ENCODE peak calls at places on chromosomes 1 and 21, in nine cellular contexts. V is epithelial cell of esophagus, M is ovary, O is right atrium auricular region, Q is psoas muscle, D is HCT116, H is tibial nerve, N is progenitor cell of endocrine pancreas, K is cardiac fibroblast. P is an unnamed sample.

GRCh38 chr1:231931846-231932454 is 305.4 kb downstream of the DISC1 start:
- DNase-seq in V (no peak), M (no peak), O (no peak), Q (no peak), D (peak; percentile 21), H (no peak), N (no peak), K (peak; percentile 36), P (no peak)

GRCh38 chr1:154624756-154625643 is 17.0 kb upstream of the ADAR start:
- DNase-seq in V (no peak), M (no peak), O (no peak), Q (no peak), D (no peak), H (no peak), N (no peak), K (peak; percentile 65), P (no peak)

GRCh38 chr1:2396059-2396458 is 4.4 kb downstream of the RER1 start:
- DNase-seq in V (no peak), M (no peak), O (no peak), Q (no peak), D (no peak), H (no peak), N (no peak), K (no peak), P (no peak)

GRCh38 chr1:231860221-231861088 is 233.9 kb downstream of the DISC1 start:
- DNase-seq in V (no peak), M (no peak), O (no peak), Q (no peak), D (no peak), H (no peak), N (no peak), K (no peak), P (no peak)

GRCh38 chr1:22327411-22327810 is 124.2 kb upstream of the ZBTB40 start:
- DNase-seq in V (no peak), M (no peak), O (no peak), Q (no peak), D (no peak), H (no peak), N (no peak), K (no peak), P (no peak)

GRCh38 chr1:176211395-176212165 is 4.5 kb upstream of the COP1 start:
- DNase-seq in V (peak; percentile 54), M (no peak), O (no peak), Q (no peak), D (no peak), H (no peak), N (no peak), K (no peak), P (no peak)

GRCh38 chr21:42130447-42130846 is 59.3 kb downstream of the UMODL1 start:
- DNase-seq in V (no peak), M (no peak), O (no peak), Q (no peak), D (no peak), H (no peak), N (no peak), K (no peak), P (no peak)

GRCh38 chr21:26469789-26470188 is 103.3 kb downstream of the CYYR1 start:
- DNase-seq in V (peak; percentile 92), M (no peak), O (no peak), Q (no peak), D (no peak), H (no peak), N (no peak), K (peak; percentile 85), P (peak; percentile 35)

GRCh38 chr1:160204526-160205241 is 500 bp upstream of the PEA15 start:
- DNase-seq in V (no peak), M (no peak), O (no peak), Q (no peak), D (no peak), H (no peak), N (no peak), K (no peak), P (no peak)

GRCh38 chr1:216032977-216033376 is 390.3 kb downstream of the USH2A start:
- DNase-seq in V (no peak), M (no peak), O (no peak), Q (no peak), D (no peak), H (no peak), N (no peak), K (no peak), P (no peak)

GRCh38 chr1:216028630-216029029 is 394.6 kb downstream of the USH2A start:
- DNase-seq in V (no peak), M (no peak), O (no peak), Q (no peak), D (no peak), H (no peak), N (no peak), K (no peak), P (no peak)

GRCh38 chr1:216032284-216032683 is 391.0 kb downstream of the USH2A start:
- DNase-seq in V (no peak), M (no peak), O (no peak), Q (no peak), D (no peak), H (no peak), N (no peak), K (no peak), P (peak; percentile 39)

GRCh38 chr1:216034506-216034905 is 388.7 kb downstream of the USH2A start:
- DNase-seq in V (peak; percentile 19), M (no peak), O (no peak), Q (no peak), D (no peak), H (no peak), N (no peak), K (no peak), P (no peak)
- TF ChIP-seq CTCF in V (peak; percentile 29), M (no peak), O (no peak), Q (no peak), D (peak; percentile 27), H (no peak), N (peak; percentile 47), K (no peak), P (peak; percentile 66)

GRCh38 chr1:5658340-5659316 is 333.6 kb downstream of the NPHP4 start:
- DNase-seq in V (no peak), M (no peak), O (no peak), Q (no peak), D (peak; percentile 18), H (no peak), N (no peak), K (no peak), P (no peak)
- TF ChIP-seq CTCF in V (no peak), M (no peak), O (no peak), Q (no peak), D (no peak), H (no peak), N (no peak), K (no peak), P (no peak)

GRCh38 chr1:197620660-197621273 is 154.5 kb downstream of the DENND1B start:
- DNase-seq in V (no peak), M (no peak), O (no peak), Q (no peak), D (no peak), H (no peak), N (no peak), K (no peak), P (no peak)

GRCh38 chr1:197619008-197619640 is 156.2 kb downstream of the DENND1B start:
- DNase-seq in V (peak; percentile 15), M (no peak), O (no peak), Q (no peak), D (peak; percentile 6), H (no peak), N (no peak), K (peak; percentile 52), P (no peak)

GRCh38 chr1:197618065-197618464 is 157.2 kb downstream of the DENND1B start:
- DNase-seq in V (peak; percentile 4), M (no peak), O (no peak), Q (no peak), D (no peak), H (no peak), N (no peak), K (peak; percentile 47), P (no peak)

GRCh38 chr1:197615693-197616011 is 159.6 kb downstream of the DENND1B start:
- DNase-seq in V (no peak), M (no peak), O (no peak), Q (no peak), D (no peak), H (no peak), N (no peak), K (no peak), P (no peak)

DNA sequence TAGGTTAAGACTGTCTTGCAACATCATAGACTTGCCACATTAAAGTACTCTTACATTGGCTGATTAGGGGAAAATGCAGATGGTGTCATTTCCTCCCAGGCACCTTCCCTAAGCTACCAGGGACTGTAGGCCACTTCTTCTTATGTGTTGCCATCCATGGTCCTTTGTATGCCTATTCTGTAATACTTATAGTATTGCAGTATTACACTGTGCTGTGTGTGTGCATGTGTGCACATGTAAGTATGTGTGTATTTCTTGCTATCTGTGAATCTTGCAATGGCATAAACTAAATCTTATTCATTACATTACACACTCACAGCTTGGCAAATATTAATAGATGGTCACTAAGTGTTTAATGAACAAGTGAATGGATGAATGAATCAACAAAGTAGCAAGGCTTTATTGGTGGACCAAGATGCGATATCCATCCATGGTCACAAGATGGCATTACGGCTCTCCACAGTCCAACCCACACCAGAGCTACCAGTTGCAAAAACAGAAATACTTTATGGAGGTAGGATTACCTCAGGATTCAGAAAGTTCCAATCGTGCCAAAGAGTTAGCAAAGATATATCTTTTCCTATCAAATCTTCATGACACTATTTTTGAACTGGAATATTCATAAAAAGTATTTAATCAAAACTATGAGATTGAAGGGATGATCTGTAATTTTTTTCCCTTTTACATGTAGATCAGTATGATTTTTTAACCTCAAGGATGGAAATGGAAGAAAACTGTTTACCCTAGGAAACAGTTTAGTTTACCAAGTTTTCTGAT is 160.2 kb downstream of the DENND1B start:
- DNase-seq in V (peak; percentile 63), M (no peak), O (no peak), Q (no peak), D (peak; percentile 35), H (no peak), N (no peak), K (peak; percentile 66), P (no peak)
- TF ChIP-seq CTCF in V (peak; percentile 79), M (no peak), O (peak; percentile 42), Q (peak; percentile 64), D (peak; percentile 66), H (peak; percentile 48), N (peak; percentile 80), K (peak; percentile 65), P (peak; percentile 71)

GRCh38 chr1:33390550-33390949 is 40.3 kb downstream of the PHC2 start:
- DNase-seq in V (no peak), M (no peak), O (no peak), Q (no peak), D (no peak), H (no peak), N (no peak), K (peak; percentile 53), P (no peak)

GRCh38 chr1:33392639-33393038 is 38.3 kb downstream of the PHC2 start:
- DNase-seq in V (no peak), M (no peak), O (no peak), Q (no peak), D (no peak), H (no peak), N (no peak), K (peak; percentile 50), P (no peak)

GRCh38 chr1:33393991-33394390 is 36.9 kb downstream of the PHC2 start:
- DNase-seq in V (no peak), M (no peak), O (no peak), Q (no peak), D (no peak), H (no peak), N (no peak), K (no peak), P (no peak)

GRCh38 chr1:33393524-33393923 is 37.4 kb downstream of the PHC2 start:
- DNase-seq in V (no peak), M (no peak), O (no peak), Q (no peak), D (no peak), H (no peak), N (no peak), K (no peak), P (no peak)

GRCh38 chr1:33391669-33392068 is 39.2 kb downstream of the PHC2 start:
- DNase-seq in V (no peak), M (no peak), O (no peak), Q (no peak), D (no peak), H (no peak), N (no peak), K (no peak), P (no peak)
- TF ChIP-seq CTCF in V (no peak), M (no peak), O (no peak), Q (no peak), D (no peak), H (no peak), N (no peak), K (no peak), P (no peak)

P was measured in kidney epithelial cell.